ENCODE peak calls at places on chromosomes 1 and 21, in eight cellular contexts. B is GM23338; R is HepG2; K is fibroblast of lung; F is OCI-LY7; W is stomach; E is CD8-positive, alpha-beta memory T cell; Z is HCT116. G is an unnamed sample.
A peak's percentile ranks its signal among the peaks of the same experiment; 100 is the strongest.

GRCh38 chr1:1361982-1362423 is 3.6 kb upstream of the MXRA8 start:
- DNase-seq in F (no peak), W (no peak), E (no peak), Z (no peak), B (peak; percentile 62), K (peak; percentile 87), R (peak; percentile 75), G (no peak)

GRCh38 chr1:203629509-203630082 is 3.0 kb downstream of the ATP2B4 start:
- DNase-seq in B (peak; percentile 74), R (no peak), F (peak; percentile 59), Z (no peak), K (peak; percentile 49), E (peak; percentile 58), W (peak; percentile 69), G (no peak)

GRCh38 chr1:221856188-221857093 is 114.6 kb upstream of the DUSP10 start:
- DNase-seq in W (no peak), Z (no peak), E (no peak), B (no peak), R (no peak), K (peak; percentile 75), F (no peak), G (no peak)

GRCh38 chr1:206693029-206693428 is 8.3 kb downstream of the MAPKAPK2 start:
- DNase-seq in B (no peak), E (no peak), W (peak; percentile 61), K (peak; percentile 91), Z (no peak), R (no peak), F (no peak), G (peak; percentile 72)

GRCh38 chr1:235714205-235714897 is 64.8 kb upstream of the GNG4 start:
- DNase-seq in Z (no peak), W (no peak), E (no peak), K (no peak), R (no peak), B (no peak), F (no peak), G (no peak)

GRCh38 chr1:206766251-206766856 is 4.2 kb upstream of the IL19 start:
- DNase-seq in K (peak; percentile 97), E (peak; percentile 73), W (peak; percentile 37), Z (no peak), R (peak; percentile 52), F (no peak), B (no peak), G (no peak)

GRCh38 chr1:6148497-6149241 is 31.5 kb downstream of the CHD5 start:
- DNase-seq in Z (peak; percentile 48), B (peak; percentile 93), W (peak; percentile 57), R (no peak), E (peak; percentile 33), F (peak; percentile 37), K (no peak), G (no peak)

GRCh38 chr1:229853751-229854150 is 213.3 kb upstream of the GALNT2 start:
- DNase-seq in W (no peak), Z (no peak), B (no peak), F (no peak), E (no peak), R (no peak), K (no peak), G (no peak)

GRCh38 chr1:25989440-25989839 is 8.4 kb downstream of the PAFAH2 start:
- DNase-seq in F (no peak), Z (no peak), B (no peak), E (no peak), K (no peak), R (no peak), W (no peak), G (no peak)

GRCh38 chr1:43285269-43285986 is at the start of gene C1orf210:
- DNase-seq in K (no peak), E (no peak), R (peak; percentile 62), B (peak; percentile 98), F (no peak), Z (peak; percentile 81), W (peak; percentile 94), G (no peak)

GRCh38 chr1:246497331-246497915 is 9.7 kb downstream of the SMYD3 start:
- DNase-seq in W (no peak), E (peak; percentile 59), B (peak; percentile 84), K (peak; percentile 63), R (peak; percentile 72), F (peak; percentile 83), Z (peak; percentile 60), G (no peak)

GRCh38 chr1:15345711-15346355 is 63.9 kb upstream of the EFHD2 start:
- DNase-seq in R (no peak), Z (no peak), E (peak; percentile 64), B (no peak), F (no peak), W (peak; percentile 72), K (no peak), G (no peak)

GRCh38 chr1:40803447-40803846 is 19.9 kb downstream of the KCNQ4 start:
- DNase-seq in Z (no peak), E (no peak), B (peak; percentile 36), K (no peak), W (no peak), R (no peak), F (no peak), G (no peak)

GRCh38 chr1:52599236-52599635 is 2.9 kb upstream of the GPX7 start:
- DNase-seq in W (no peak), B (no peak), Z (no peak), R (no peak), K (no peak), F (no peak), E (no peak), G (no peak)

GRCh38 chr1:61253059-61253735 is 170.8 kb downstream of the NFIA start:
- DNase-seq in R (peak; percentile 66), K (peak; percentile 8), E (peak; percentile 14), Z (no peak), B (no peak), F (no peak), W (peak; percentile 76), G (no peak)

GRCh38 chr1:35834218-35834617 is 26.4 kb downstream of the AGO4 start:
- DNase-seq in F (no peak), W (no peak), Z (no peak), K (no peak), B (no peak), R (no peak), E (no peak), G (no peak)

GRCh38 chr1:157539568-157539967 is 12.7 kb downstream of the FCRL5 start:
- DNase-seq in W (no peak), F (no peak), Z (no peak), E (no peak), R (no peak), B (no peak), K (no peak), G (no peak)

GRCh38 chr21:41611966-41612606 is 104.1 kb upstream of the TMPRSS2 start:
- DNase-seq in B (peak; percentile 73), W (peak; percentile 63), E (no peak), K (peak; percentile 33), Z (peak; percentile 50), R (peak; percentile 28), F (peak; percentile 77), G (no peak)

GRCh38 chr1:54547601-54548388 is at the start of gene ACOT11:
- DNase-seq in E (no peak), Z (no peak), R (peak; percentile 72), W (peak; percentile 77), K (peak; percentile 58), F (no peak), B (peak; percentile 75), G (peak; percentile 63)

GRCh38 chr1:173870252-173871075 is 2.3 kb downstream of the ZBTB37 start:
- DNase-seq in B (no peak), F (peak; percentile 65), E (peak; percentile 26), Z (no peak), W (peak; percentile 54), R (no peak), K (no peak), G (no peak)

GRCh38 chr1:183911285-183911684 is 106.4 kb downstream of the RGL1 start:
- DNase-seq in E (no peak), K (no peak), W (no peak), R (no peak), B (no peak), F (peak; percentile 76), Z (no peak), G (no peak)

GRCh38 chr1:88802950-88803349 is 88.4 kb downstream of the GTF2B start:
- DNase-seq in F (no peak), B (no peak), W (no peak), R (no peak), Z (no peak), K (peak; percentile 77), E (no peak), G (no peak)

GRCh38 chr1:215894617-215895016 is 327.5 kb downstream of the KCTD3 start:
- DNase-seq in Z (no peak), E (no peak), F (no peak), B (no peak), R (no peak), K (no peak), W (no peak), G (no peak)

GRCh38 chr1:156775799-156776198 is 8.5 kb downstream of the PRCC start:
- DNase-seq in W (no peak), Z (no peak), K (no peak), B (no peak), F (no peak), R (no peak), E (no peak), G (no peak)

GRCh38 chr21:43907751-43908150 is 42.7 kb downstream of the AGPAT3 start:
- DNase-seq in W (no peak), F (no peak), E (no peak), B (no peak), Z (no peak), R (no peak), K (no peak), G (no peak)

GRCh38 chr1:174875306-174875705 is 124.4 kb upstream of the CACYBP start:
- DNase-seq in W (peak; percentile 89), B (peak; percentile 64), R (peak; percentile 49), Z (no peak), E (peak; percentile 3), K (no peak), F (peak; percentile 81), G (no peak)
- H3K4me3 ChIP-seq in W (peak overlapping the region; percentile 25), B (peak overlapping the region; percentile 63), R (no peak overlapping the region), Z (no peak overlapping the region), E (no peak overlapping the region), K (no peak overlapping the region), F (peak overlapping the region; percentile 72), G (no peak overlapping the region)

GRCh38 chr1:244254467-244254866 is 197.2 kb downstream of the ADSS2 start:
- DNase-seq in Z (no peak), B (no peak), F (no peak), K (no peak), R (no peak), E (no peak), W (no peak), G (no peak)
- H3K27ac ChIP-seq in Z (no peak overlapping the region), B (no peak overlapping the region), F (no peak overlapping the region), K (no peak overlapping the region), R (no peak overlapping the region), E (no peak overlapping the region), W (no peak overlapping the region), G (no peak overlapping the region)

GRCh38 chr1:98048234-98048633 is 127.4 kb upstream of the DPYD start:
- DNase-seq in F (peak; percentile 1), B (peak; percentile 90), E (peak; percentile 62), K (peak; percentile 94), R (peak; percentile 13), W (peak; percentile 77), Z (no peak), G (no peak)
- H3K4me3 ChIP-seq in F (no peak overlapping the region), B (peak overlapping the region; percentile 55), E (no peak overlapping the region), K (peak overlapping the region; percentile 61), R (no peak overlapping the region), W (no peak overlapping the region), Z (no peak overlapping the region), G (peak overlapping the region; percentile 46)

DNA sequence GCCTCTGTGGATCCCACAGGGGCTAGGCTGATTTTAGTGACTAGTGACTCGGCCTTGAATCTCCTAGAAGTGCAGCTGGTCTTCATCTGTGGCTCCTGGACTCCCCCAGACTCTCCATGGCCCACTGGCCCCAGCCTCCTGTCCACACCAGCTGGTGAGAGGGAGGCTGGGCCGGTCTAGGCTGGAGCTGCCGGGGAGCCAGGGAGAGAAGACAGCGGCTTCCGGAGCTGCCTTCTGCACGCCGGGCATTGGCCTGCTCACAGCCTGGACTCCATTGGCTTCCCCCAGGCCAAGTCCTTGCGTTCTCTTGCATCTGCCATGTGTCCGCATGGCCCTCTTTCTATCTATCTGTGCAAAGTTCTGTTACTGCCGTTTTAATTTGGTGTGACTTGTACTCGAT is 52.1 kb upstream of the COL6A1 start:
- DNase-seq in K (no peak), E (no peak), B (no peak), F (no peak), Z (no peak), W (no peak), R (no peak), G (no peak)
- H3K27ac ChIP-seq in K (no peak overlapping the region), E (no peak overlapping the region), B (no peak overlapping the region), F (no peak overlapping the region), Z (no peak overlapping the region), W (no peak overlapping the region), R (no peak overlapping the region), G (no peak overlapping the region)